ENCODE peak calls at places on chromosomes 5 and 9, in five cellular contexts. C, X, Y, H and W are unnamed samples.

GRCh38 chr9:123318192-123318591 is 37.8 kb upstream of the CRB2 start:
- DNase-seq in C (no peak), X (no peak), Y (no peak), H (no peak), W (no peak)

GRCh38 chr5:140145818-140146522 is 20.2 kb downstream of the IGIP start:
- DNase-seq in C (peak), X (peak), Y (peak), H (no peak), W (no peak)

GRCh38 chr9:109454041-109454440 is 44.1 kb downstream of the PTPN3 start:
- DNase-seq in C (no peak), X (no peak), Y (no peak), H (no peak), W (no peak)

GRCh38 chr5:89878140-89878570 is 531.4 kb downstream of the CETN3 start:
- DNase-seq in C (peak), X (peak), Y (no peak), H (no peak), W (peak)

GRCh38 chr9:86983260-86984255 is 36.3 kb upstream of the GAS1 start:
- DNase-seq in C (peak), X (no peak), Y (no peak), H (no peak), W (no peak)

GRCh38 chr5:122392224-122392623 is 80.2 kb downstream of the SNCAIP start:
- DNase-seq in C (no peak), X (no peak), Y (no peak), H (no peak), W (no peak)

GRCh38 chr5:149760700-149761187 is 30.6 kb downstream of the PPARGC1B start:
- DNase-seq in C (peak), X (no peak), Y (no peak), H (no peak), W (no peak)

GRCh38 chr5:28580616-28581015 is 1542.2 kb upstream of the CDH9 start:
- DNase-seq in C (peak), X (peak), Y (no peak), H (no peak), W (no peak)

GRCh38 chr5:10036136-10036535 is 213.6 kb downstream of the ATPSCKMT start:
- DNase-seq in C (no peak), X (peak), Y (no peak), H (no peak), W (no peak)

GRCh38 chr5:173312821-173313220 is 15.4 kb downstream of the STC2 start:
- DNase-seq in C (no peak), X (no peak), Y (no peak), H (no peak), W (no peak)